ENCODE peak calls at places on chromosomes 7 and 10, in six cellular contexts. C is mesothelial cell of epicardium; W is NCI-H1417 treated with DMSO at 0.1 percent for 48 hours; V is right cardiac atrium; I is occipital lobe; J is stimulated activated CD4-positive, alpha-beta T cell treated with anti-CD3 and anti-CD28 coated beads, Interleukin-1b, Interleukin-23, amount 100 ng/mL, for 4 hours. Q is an unnamed sample.

GRCh38 chr7:93902777-93903423 is 3.5 kb upstream of the GNGT1 start:
- DNase-seq in V (peak), W (peak), J (no peak), I (no peak), C (no peak), Q (peak)

GRCh38 chr10:20855398-20856038 is 41.6 kb downstream of the NEBL start:
- DNase-seq in V (no peak), I (no peak), J (no peak), W (no peak), C (no peak), Q (no peak)

GRCh38 chr10:35025916-35026315 is 64.2 kb downstream of the CUL2 start:
- DNase-seq in V (no peak), W (no peak), C (no peak), I (no peak), J (no peak), Q (no peak)

GRCh38 chr7:98831641-98832221 is 38.1 kb downstream of the TMEM130 start:
- DNase-seq in I (no peak), C (no peak), W (no peak), V (no peak), J (peak), Q (no peak)

GRCh38 chr7:105675873-105676484 is 94.7 kb upstream of the EFCAB10 start:
- DNase-seq in V (peak), J (peak), I (no peak), C (no peak), W (no peak), Q (no peak)

GRCh38 chr7:122298131-122298530 is 6.4 kb downstream of the FEZF1 start:
- DNase-seq in J (no peak), C (no peak), I (no peak), W (no peak), V (no peak), Q (no peak)

GRCh38 chr10:24448351-24449009 is 239.5 kb downstream of the KIAA1217 start:
- DNase-seq in V (no peak), C (no peak), J (no peak), I (no peak), W (no peak), Q (no peak)

GRCh38 chr7:130269318-130269694 is 2.6 kb downstream of the CPA2 start:
- DNase-seq in C (no peak), W (no peak), V (no peak), J (no peak), I (no peak), Q (no peak)

GRCh38 chr10:43693602-43694001 is 44.9 kb upstream of the ZNF32 start:
- DNase-seq in J (no peak), I (no peak), C (no peak), V (no peak), W (no peak), Q (no peak)